ENCODE peak calls at places on chromosomes 5 and 9, in nine cellular contexts. A is lung microvascular endothelial cell; J is NAMALWA; K is GM10248; B is prostate gland; M is AG09309; Q is stimulated activated naive CD4-positive, alpha-beta T cell treated with Interleukin-2 at 50 U/mL for 16 hours; N is HFFc6; F is epithelial cell of esophagus. W is an unnamed sample.

GRCh38 chr5:83827111-83827541 is 106.5 kb upstream of the HAPLN1 start:
- DNase-seq in A (peak; percentile 33), J (no peak), K (no peak), B (no peak), M (peak; percentile 83), Q (no peak), N (no peak), F (peak; percentile 19), W (no peak)

GRCh38 chr5:164433471-164433870 is 928.1 kb downstream of the MAT2B start:
- DNase-seq in A (no peak), J (no peak), K (no peak), B (no peak), M (no peak), Q (no peak), N (no peak), F (no peak), W (no peak)

GRCh38 chr9:32866292-32866691 is 83.0 kb downstream of the TMEM215 start:
- DNase-seq in A (no peak), J (no peak), K (no peak), B (no peak), M (no peak), Q (no peak), N (no peak), F (no peak), W (no peak)

GRCh38 chr5:149485655-149486615 is 65.3 kb downstream of the CSNK1A1 start:
- DNase-seq in A (peak; percentile 99), J (peak; percentile 41), K (no peak), B (peak; percentile 99), M (peak; percentile 99), Q (no peak), N (peak; percentile 100), F (peak; percentile 99), W (peak; percentile 93)

GRCh38 chr9:129445794-129446306 is 175.1 kb downstream of the C9orf50 start:
- DNase-seq in A (no peak), J (no peak), K (no peak), B (no peak), M (no peak), Q (no peak), N (no peak), F (no peak), W (no peak)

GRCh38 chr5:14816374-14816998 is 55.1 kb downstream of the ANKH start:
- DNase-seq in A (peak; percentile 73), J (no peak), K (no peak), B (no peak), M (no peak), Q (no peak), N (no peak), F (peak; percentile 75), W (no peak)

GRCh38 chr5:125298258-125298657 is 551.8 kb upstream of the ZNF608 start:
- DNase-seq in A (no peak), J (no peak), K (no peak), B (no peak), M (no peak), Q (no peak), N (no peak), F (peak; percentile 60), W (no peak)

GRCh38 chr5:155136451-155136850 is 122.9 kb downstream of the KIF4B start:
- DNase-seq in A (no peak), J (no peak), K (no peak), B (no peak), M (no peak), Q (no peak), N (no peak), F (no peak), W (no peak)

GRCh38 chr5:154428208-154428607 is 17.6 kb upstream of the SAP30L start:
- DNase-seq in A (no peak), J (no peak), K (no peak), B (no peak), M (no peak), Q (no peak), N (no peak), F (no peak), W (no peak)

GRCh38 chr5:131379723-131380122 is 115.9 kb downstream of the CDC42SE2 start:
- DNase-seq in A (peak; percentile 97), J (peak; percentile 92), K (peak; percentile 28), B (no peak), M (peak; percentile 29), Q (peak; percentile 61), N (no peak), F (peak; percentile 58), W (no peak)

GRCh38 chr5:156640751-156641241 is 209.3 kb upstream of the PPP1R2B start:
- DNase-seq in A (no peak), J (no peak), K (no peak), B (no peak), M (peak; percentile 52), Q (no peak), N (peak; percentile 1), F (no peak), W (no peak)

GRCh38 chr9:35689601-35690446 is at the start of gene TPM2:
- DNase-seq in A (peak; percentile 46), J (peak; percentile 38), K (peak; percentile 55), B (peak; percentile 44), M (no peak), Q (no peak), N (peak; percentile 87), F (peak; percentile 40), W (peak; percentile 87)

GRCh38 chr9:97568461-97569275 is 64.5 kb downstream of the TSTD2 start:
- DNase-seq in A (no peak), J (no peak), K (no peak), B (no peak), M (no peak), Q (no peak), N (no peak), F (no peak), W (no peak)

GRCh38 chr5:35112300-35112699 is 64.6 kb upstream of the AGXT2 start:
- DNase-seq in A (no peak), J (no peak), K (no peak), B (no peak), M (no peak), Q (no peak), N (no peak), F (no peak), W (no peak)

GRCh38 chr5:2017540-2018389 is 135.0 kb upstream of the IRX4 start:
- DNase-seq in A (peak; percentile 43), J (peak; percentile 83), K (peak; percentile 49), B (no peak), M (no peak), Q (no peak), N (no peak), F (peak; percentile 31), W (no peak)

GRCh38 chr5:131720714-131721113 is 76.1 kb downstream of the FNIP1 start:
- DNase-seq in A (peak; percentile 31), J (no peak), K (no peak), B (no peak), M (no peak), Q (no peak), N (no peak), F (no peak), W (no peak)